ENCODE peak calls at places on chromosomes 1 and 21, in four cellular contexts. R, C, W and Z are unnamed samples.

GRCh38 chr1:116411784-116412479 is 38.9 kb downstream of the ATP1A1 start:
- DNase-seq in W (no peak), C (peak; percentile 79), R (no peak), Z (no peak)

GRCh38 chr1:229022595-229023350 is 248.1 kb upstream of the RAB4A start:
- DNase-seq in R (no peak), W (no peak), C (no peak), Z (no peak)

GRCh38 chr1:176364231-176364905 is 98.6 kb upstream of the PAPPA2 start:
- DNase-seq in C (no peak), R (no peak), W (no peak), Z (no peak)

GRCh38 chr21:37546299-37546908 is 179.8 kb downstream of the DYRK1A start:
- DNase-seq in C (no peak), W (no peak), R (no peak), Z (no peak)

GRCh38 chr1:155277896-155278688 is 829 bp downstream of the HCN3 start:
- DNase-seq in W (peak; percentile 72), R (no peak), C (peak; percentile 15), Z (peak; percentile 69)

GRCh38 chr1:1763657-1764621 is 14.3 kb downstream of the NADK start:
- DNase-seq in R (no peak), W (peak; percentile 95), C (no peak), Z (no peak)

GRCh38 chr1:23559985-23560755 is 869 bp upstream of the ID3 start:
- DNase-seq in R (no peak), W (no peak), C (peak; percentile 47), Z (no peak)

GRCh38 chr1:106768501-106768900 is 288.0 kb upstream of the PRMT6 start:
- DNase-seq in W (no peak), R (no peak), C (no peak), Z (no peak)

GRCh38 chr1:38431669-38432376 is 385.2 kb upstream of the POU3F1 start:
- DNase-seq in R (no peak), W (no peak), C (no peak), Z (no peak)

GRCh38 chr1:60265560-60266535 is 192.3 kb upstream of the C1orf87 start:
- DNase-seq in R (no peak), W (no peak), C (peak; percentile 0), Z (no peak)

GRCh38 chr1:75172556-75172955 is 38.4 kb downstream of the LHX8 start:
- DNase-seq in R (no peak), W (no peak), C (no peak), Z (no peak)

GRCh38 chr1:89407355-89407754 is 43.5 kb downstream of the GBP6 start:
- DNase-seq in R (no peak), C (peak; percentile 3), W (no peak), Z (no peak)

GRCh38 chr1:108897865-108898720 is 21.3 kb downstream of the GPSM2 start:
- DNase-seq in R (peak; percentile 40), C (peak; percentile 79), W (no peak), Z (peak; percentile 55)

GRCh38 chr1:174021611-174022079 is 512 bp downstream of the RC3H1 start:
- DNase-seq in W (peak; percentile 68), C (peak; percentile 35), R (no peak), Z (no peak)

GRCh38 chr1:233485385-233485784 is 128.5 kb upstream of the KCNK1 start:
- DNase-seq in R (no peak), W (no peak), C (no peak), Z (no peak)

GRCh38 chr1:117092594-117092993 is 29.0 kb downstream of the TRIM45 start:
- DNase-seq in R (no peak), W (no peak), C (no peak), Z (no peak)

GRCh38 chr1:226668173-226668560 is 70.9 kb downstream of the ITPKB start:
- DNase-seq in C (no peak), R (no peak), W (no peak), Z (no peak)

GRCh38 chr1:32897082-32898049 is 3.8 kb downstream of the TMEM54 start:
- DNase-seq in W (no peak), C (no peak), R (no peak), Z (no peak)

GRCh38 chr1:113146242-113147072 is 73.5 kb downstream of the LRIG2 start:
- DNase-seq in W (no peak), C (peak; percentile 11), R (no peak), Z (peak; percentile 18)

GRCh38 chr1:46370214-46370633 is 23.9 kb upstream of the FAAH start:
- DNase-seq in W (no peak), C (peak; percentile 45), R (no peak), Z (no peak)

GRCh38 chr1:242083742-242084141 is 84.8 kb upstream of the MAP1LC3C start:
- DNase-seq in R (no peak), C (no peak), W (no peak), Z (no peak)
- H3K27me3 ChIP-seq in R (peaks cover 61% of the 10 kb centered on the region), C (no peaks in the 10 kb centered on the region), W (no peaks in the 10 kb centered on the region), Z (no peaks in the 10 kb centered on the region)

DNA sequence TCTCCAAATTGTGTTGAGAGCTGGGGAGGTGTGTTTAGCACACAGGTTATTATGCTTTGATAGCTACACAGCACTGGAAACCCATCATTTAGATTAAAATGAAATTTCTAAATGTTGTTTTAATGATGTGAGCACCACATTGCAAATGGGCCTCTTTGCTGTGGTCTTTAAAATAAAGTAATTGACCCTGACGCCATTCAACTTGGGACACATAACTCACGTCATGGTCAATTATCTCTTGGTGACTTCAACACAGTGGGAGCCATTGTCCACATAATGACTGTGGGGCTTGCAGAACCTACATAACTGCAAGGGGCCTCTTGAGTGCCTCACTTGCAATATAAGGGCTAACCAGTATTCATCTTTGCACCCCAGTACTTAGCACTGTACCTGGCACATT is 280.4 kb downstream of the HLX start:
- DNase-seq in C (no peak), W (no peak), R (no peak), Z (no peak)
- H3K4me1 ChIP-seq in C (peaks cover 2% of the 10 kb centered on the region), W (no peaks in the 10 kb centered on the region), R (no peaks in the 10 kb centered on the region), Z (no peaks in the 10 kb centered on the region)

DNA sequence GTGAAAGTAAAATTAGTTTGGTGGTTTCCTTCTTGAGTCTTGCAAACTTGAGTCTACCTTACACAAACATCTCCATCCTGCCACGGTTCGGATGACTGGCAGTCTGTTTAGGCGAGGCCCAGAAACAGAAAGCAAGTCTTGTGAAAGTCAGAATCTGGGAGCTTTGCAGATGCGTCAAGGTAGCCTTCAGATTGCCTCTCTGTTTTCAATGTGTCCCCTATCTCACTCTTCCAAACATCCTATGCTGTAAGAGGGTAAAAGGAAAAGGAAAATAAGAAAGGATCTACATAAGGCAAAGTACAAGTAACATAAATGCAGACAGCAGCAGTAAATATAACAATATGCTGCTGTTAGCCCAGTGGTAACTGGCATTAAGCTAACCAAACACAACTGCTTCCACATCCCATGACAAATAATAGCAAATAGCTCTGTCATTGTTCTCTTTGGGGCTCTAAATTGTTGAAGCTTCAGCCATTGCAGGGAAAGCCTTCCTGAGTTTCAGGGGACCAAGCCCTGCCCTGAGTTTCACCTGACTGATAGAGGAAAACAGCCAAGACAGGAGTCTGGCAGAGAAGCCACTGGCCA is 26.2 kb upstream of the C1orf105 start:
- DNase-seq in C (peak; percentile 22), R (no peak), W (no peak), Z (peak; percentile 77)
- H3K27me3 ChIP-seq in C (no peaks in the 10 kb centered on the region), R (no peaks in the 10 kb centered on the region), W (no peaks in the 10 kb centered on the region), Z (no peaks in the 10 kb centered on the region)

DNA sequence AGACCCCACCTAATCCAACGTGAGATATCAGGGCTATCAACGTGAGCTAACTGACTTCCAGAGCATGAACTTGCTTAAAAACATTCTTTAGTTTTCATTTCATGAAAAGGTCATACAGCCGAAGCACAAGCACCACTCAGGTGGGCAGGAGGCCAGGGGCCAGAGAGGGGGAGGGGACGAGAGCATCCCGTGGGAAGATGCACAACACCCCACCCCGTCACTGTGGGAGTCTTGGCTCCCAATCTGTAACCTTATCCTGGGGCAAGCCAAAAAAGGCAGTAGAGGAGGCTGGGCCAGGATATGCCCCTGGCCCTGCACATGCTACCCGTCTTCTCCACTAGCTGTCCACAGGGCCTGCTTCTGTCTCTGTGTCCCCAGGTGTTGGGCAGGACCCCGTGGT is 31.4 kb downstream of the SSBP3 start:
- DNase-seq in R (no peak), C (no peak), W (no peak), Z (no peak)
- H3K4me1 ChIP-seq in R (peaks cover 25% of the 10 kb centered on the region), C (peaks cover 19% of the 10 kb centered on the region), W (peaks cover 64% of the 10 kb centered on the region), Z (peaks cover 44% of the 10 kb centered on the region)

DNA sequence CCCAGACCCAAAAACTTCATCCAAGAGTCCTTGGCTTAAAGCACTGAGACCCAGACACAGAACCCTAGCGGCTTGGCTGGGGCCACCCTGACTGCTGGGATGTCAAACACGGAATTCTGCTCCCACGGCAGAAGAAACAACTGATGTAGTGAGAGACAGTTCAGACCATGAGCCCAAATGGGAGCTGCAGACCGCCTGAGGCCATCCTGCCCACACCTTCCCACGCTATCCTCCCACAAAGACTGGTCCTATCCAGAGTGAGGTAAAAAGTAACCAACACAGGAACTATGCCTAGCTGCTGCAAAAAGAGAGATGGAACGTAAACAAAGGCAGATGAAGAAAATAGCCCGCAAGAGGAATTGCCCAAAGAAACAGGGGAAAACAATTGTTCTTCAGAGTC is 203.3 kb downstream of the PTPRU start:
- DNase-seq in R (no peak), C (no peak), W (no peak), Z (no peak)
- H3K27me3 ChIP-seq in R (peaks cover 80% of the 10 kb centered on the region), C (no peaks in the 10 kb centered on the region), W (peaks cover 10% of the 10 kb centered on the region), Z (no peaks in the 10 kb centered on the region)

DNA sequence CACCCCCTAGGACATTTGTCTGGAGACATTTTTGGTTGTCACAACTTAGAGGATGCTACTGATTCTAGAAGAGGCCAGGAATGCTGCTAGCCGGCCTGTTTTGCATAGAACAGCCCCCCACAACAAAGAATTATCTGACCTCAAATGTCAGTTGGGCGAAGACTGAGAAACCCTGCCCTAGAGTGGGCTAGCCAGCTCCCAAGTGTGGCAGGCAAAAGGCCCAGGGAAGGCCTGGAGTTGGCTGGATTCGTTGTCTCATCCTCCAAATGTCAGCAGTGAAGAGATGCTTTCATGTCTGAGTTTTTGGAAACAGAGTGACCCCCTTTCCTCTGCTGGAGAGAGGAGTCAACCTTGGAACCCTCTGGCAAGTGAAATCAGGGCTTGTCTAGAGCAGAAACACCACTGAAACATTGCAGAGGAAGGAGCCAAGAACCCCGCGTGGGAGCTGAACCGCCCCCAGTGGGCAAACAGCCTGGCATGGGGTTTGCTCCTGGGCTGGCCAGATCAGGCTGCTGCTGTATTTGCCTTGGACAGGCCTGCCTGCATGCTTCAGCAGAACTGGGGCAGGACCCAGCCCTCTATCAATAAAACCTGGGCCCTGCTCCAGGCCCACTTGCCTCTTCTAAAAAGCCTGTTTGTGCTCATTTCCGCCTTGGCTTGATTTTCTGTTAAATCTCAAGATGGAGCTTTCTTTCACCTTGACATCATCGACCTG is 32.9 kb downstream of the RASSF5 start:
- DNase-seq in W (peak; percentile 89), C (no peak), R (no peak), Z (no peak)
- H3K4me1 ChIP-seq in W (peaks cover 19% of the 10 kb centered on the region), C (no peaks in the 10 kb centered on the region), R (peaks cover 7% of the 10 kb centered on the region), Z (peaks cover 8% of the 10 kb centered on the region)

DNA sequence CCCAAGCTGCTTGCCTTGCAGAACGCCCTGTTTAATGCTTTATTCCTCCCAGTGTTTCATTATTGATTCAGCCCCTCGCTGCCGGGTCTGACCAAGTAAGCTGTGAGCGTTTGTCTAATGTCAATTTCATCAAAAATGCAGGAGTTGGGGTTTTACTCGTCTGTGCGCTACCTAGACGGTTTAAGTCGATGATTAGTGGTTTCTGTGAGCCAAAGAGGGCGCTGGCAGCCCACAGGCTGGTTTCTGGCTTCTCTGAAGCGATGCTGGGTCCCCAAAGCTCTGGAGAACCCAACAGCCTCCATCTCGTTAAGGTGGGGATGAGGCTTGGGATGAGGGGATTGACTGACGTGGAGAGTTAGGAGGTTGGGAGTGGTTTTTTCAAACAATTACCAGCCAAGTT is 102.9 kb downstream of the SYF2 start:
- DNase-seq in W (no peak), R (no peak), C (no peak), Z (no peak)
- H3K27me3 ChIP-seq in W (no peaks in the 10 kb centered on the region), R (no peaks in the 10 kb centered on the region), C (peaks cover 43% of the 10 kb centered on the region), Z (no peaks in the 10 kb centered on the region)